ENCODE peak calls at places on chromosomes 16 and 17, in seven cellular contexts. One of them, this sample, is unnamed.

GRCh38 chr17:73365934-73366623 is 54.3 kb upstream of the CDC42EP4 start:
- DNase-seq in NCI-H2081: no peak
- DNase-seq in NCI-H1417 treated with DMSO at 0.1 percent for 48 hours: no peak
- DNase-seq in brain microvascular endothelial cell: no peak
- DNase-seq in activated T-cell treated with anti-CD3 and anti-CD28 coated beads for 24 hours: no peak
- DNase-seq in stimulated activated CD4-positive, alpha-beta T cell treated with anti-CD3 and anti-CD28 coated beads, TNF-alpha, amount 100 ng/mL, for 24 hours: no peak
- DNase-seq in pancreas: peak; percentile 63
- DNase-seq in this sample: peak; percentile 71

GRCh38 chr16:65392831-65393565 is 271.1 kb upstream of the CDH11 start:
- DNase-seq in pancreas: no peak
- DNase-seq in NCI-H2081: no peak
- DNase-seq in brain microvascular endothelial cell: no peak
- DNase-seq in stimulated activated CD4-positive, alpha-beta T cell treated with anti-CD3 and anti-CD28 coated beads, TNF-alpha, amount 100 ng/mL, for 24 hours: no peak
- DNase-seq in activated T-cell treated with anti-CD3 and anti-CD28 coated beads for 24 hours: no peak
- DNase-seq in NCI-H1417 treated with DMSO at 0.1 percent for 48 hours: no peak
- DNase-seq in this sample: no peak

GRCh38 chr16:53504665-53505064 is 1.7 kb upstream of the AKTIP start:
- DNase-seq in NCI-H1417 treated with DMSO at 0.1 percent for 48 hours: no peak
- DNase-seq in brain microvascular endothelial cell: peak; percentile 89
- DNase-seq in NCI-H2081: no peak
- DNase-seq in stimulated activated CD4-positive, alpha-beta T cell treated with anti-CD3 and anti-CD28 coated beads, TNF-alpha, amount 100 ng/mL, for 24 hours: no peak
- DNase-seq in activated T-cell treated with anti-CD3 and anti-CD28 coated beads for 24 hours: no peak
- DNase-seq in pancreas: no peak
- DNase-seq in this sample: peak; percentile 65

GRCh38 chr16:20409398-20410152 is at the start of gene ACSM5:
- DNase-seq in activated T-cell treated with anti-CD3 and anti-CD28 coated beads for 24 hours: no peak
- DNase-seq in brain microvascular endothelial cell: no peak
- DNase-seq in NCI-H1417 treated with DMSO at 0.1 percent for 48 hours: no peak
- DNase-seq in NCI-H2081: no peak
- DNase-seq in pancreas: no peak
- DNase-seq in stimulated activated CD4-positive, alpha-beta T cell treated with anti-CD3 and anti-CD28 coated beads, TNF-alpha, amount 100 ng/mL, for 24 hours: no peak
- DNase-seq in this sample: no peak

GRCh38 chr17:19619705-19620325 is 28.7 kb upstream of the ALDH3A2 start:
- DNase-seq in brain microvascular endothelial cell: no peak
- DNase-seq in activated T-cell treated with anti-CD3 and anti-CD28 coated beads for 24 hours: no peak
- DNase-seq in NCI-H2081: no peak
- DNase-seq in NCI-H1417 treated with DMSO at 0.1 percent for 48 hours: no peak
- DNase-seq in pancreas: no peak
- DNase-seq in stimulated activated CD4-positive, alpha-beta T cell treated with anti-CD3 and anti-CD28 coated beads, TNF-alpha, amount 100 ng/mL, for 24 hours: no peak
- DNase-seq in this sample: no peak

GRCh38 chr16:83023640-83024039 is 396.9 kb downstream of the CDH13 start:
- DNase-seq in NCI-H2081: no peak
- DNase-seq in pancreas: no peak
- DNase-seq in activated T-cell treated with anti-CD3 and anti-CD28 coated beads for 24 hours: no peak
- DNase-seq in stimulated activated CD4-positive, alpha-beta T cell treated with anti-CD3 and anti-CD28 coated beads, TNF-alpha, amount 100 ng/mL, for 24 hours: no peak
- DNase-seq in NCI-H1417 treated with DMSO at 0.1 percent for 48 hours: no peak
- DNase-seq in brain microvascular endothelial cell: no peak
- DNase-seq in this sample: no peak

GRCh38 chr17:81966343-81967243 is 5.6 kb upstream of the NOTUM start:
- DNase-seq in NCI-H2081: no peak
- DNase-seq in pancreas: peak; percentile 76
- DNase-seq in NCI-H1417 treated with DMSO at 0.1 percent for 48 hours: no peak
- DNase-seq in stimulated activated CD4-positive, alpha-beta T cell treated with anti-CD3 and anti-CD28 coated beads, TNF-alpha, amount 100 ng/mL, for 24 hours: no peak
- DNase-seq in brain microvascular endothelial cell: no peak
- DNase-seq in activated T-cell treated with anti-CD3 and anti-CD28 coated beads for 24 hours: no peak
- DNase-seq in this sample: no peak

GRCh38 chr17:41329279-41329925 is 13.9 kb upstream of the KRTAP17-1 start:
- DNase-seq in activated T-cell treated with anti-CD3 and anti-CD28 coated beads for 24 hours: no peak
- DNase-seq in pancreas: peak; percentile 43
- DNase-seq in NCI-H1417 treated with DMSO at 0.1 percent for 48 hours: no peak
- DNase-seq in stimulated activated CD4-positive, alpha-beta T cell treated with anti-CD3 and anti-CD28 coated beads, TNF-alpha, amount 100 ng/mL, for 24 hours: peak; percentile 22
- DNase-seq in NCI-H2081: peak; percentile 77
- DNase-seq in brain microvascular endothelial cell: peak; percentile 55
- DNase-seq in this sample: peak; percentile 78